ENCODE peak calls at places on chromosomes 7 and 10, in seven cellular contexts. B is NCI-H748 treated with DMSO at 0.1 percent for 48 hours; R is RCC 7860; M is cardiac muscle cell; L is C1 segment of cervical spinal cord; Z is astrocyte of the spinal cord; P is stimulated activated CD8-positive, alpha-beta memory T cell treated with anti-CD3 and anti-CD28 coated beads, Interleukin-4, amount 100 ng/mL, for 24 hours. T is an unnamed sample.

GRCh38 chr10:131876021-131876420 is 24.8 kb upstream of the PPP2R2D start:
- DNase-seq in B (no peak), R (no peak), M (no peak), L (no peak), Z (no peak), P (no peak), T (no peak)

GRCh38 chr7:156820445-156821063 is 72.4 kb downstream of the LMBR1 start:
- DNase-seq in B (no peak), R (no peak), M (no peak), L (no peak), Z (no peak), P (no peak), T (no peak)

GRCh38 chr10:49647985-49648795 is 31.3 kb upstream of the C10orf53 start:
- DNase-seq in B (no peak), R (no peak), M (no peak), L (no peak), Z (no peak), P (no peak), T (no peak)

GRCh38 chr7:24199978-24200377 is 84.0 kb upstream of the NPY start:
- DNase-seq in B (no peak), R (no peak), M (no peak), L (no peak), Z (no peak), P (no peak), T (peak)

GRCh38 chr10:71052261-71052660 is 160.1 kb upstream of the UNC5B start:
- DNase-seq in B (no peak), R (no peak), M (no peak), L (no peak), Z (no peak), P (no peak), T (no peak)

GRCh38 chr10:87603196-87603595 is 56.5 kb upstream of the PAPSS2 start:
- DNase-seq in B (no peak), R (no peak), M (no peak), L (no peak), Z (no peak), P (no peak), T (no peak)

GRCh38 chr10:121352456-121352855 is 245.8 kb downstream of the FGFR2 start:
- DNase-seq in B (no peak), R (no peak), M (no peak), L (no peak), Z (no peak), P (no peak), T (no peak)

GRCh38 chr10:133324198-133324792 is 12.4 kb downstream of the CALY start:
- DNase-seq in B (peak), R (no peak), M (peak), L (no peak), Z (peak), P (peak), T (peak)

GRCh38 chr10:94963901-94964300 is 25.4 kb downstream of the CYP2C9 start:
- DNase-seq in B (peak), R (peak), M (peak), L (no peak), Z (peak), P (no peak), T (no peak)

GRCh38 chr7:44808914-44809393 is 12.5 kb downstream of the PPIA start:
- DNase-seq in B (no peak), R (no peak), M (no peak), L (no peak), Z (no peak), P (no peak), T (no peak)

GRCh38 chr10:34254596-34254995 is 560.5 kb downstream of the PARD3 start:
- DNase-seq in B (no peak), R (peak), M (peak), L (no peak), Z (peak), P (no peak), T (peak)

GRCh38 chr10:71854031-71854430 is 3.0 kb upstream of the PSAP start:
- DNase-seq in B (no peak), R (no peak), M (peak), L (no peak), Z (peak), P (no peak), T (no peak)

GRCh38 chr7:55878701-55879100 is 8.6 kb upstream of the ZNF713 start:
- DNase-seq in B (no peak), R (no peak), M (no peak), L (no peak), Z (no peak), P (no peak), T (no peak)

T was measured in NCI-H226.